ENCODE peak calls at places on chromosomes 5 and 9, in eight cellular contexts. J, I, O, S, Z, V, E and U are unnamed samples.
A peak's percentile ranks its signal among the peaks of the same experiment; 100 is the strongest.

GRCh38 chr5:50853151-50853550 is 186.7 kb downstream of the PARP8 start:
- DNase-seq in Z (no peak), I (no peak), V (no peak), O (no peak), S (no peak), E (peak; percentile 14), J (peak; percentile 16), U (peak; percentile 50)

GRCh38 chr5:53249529-53249928 is 140.0 kb upstream of the MOCS2 start:
- DNase-seq in Z (no peak), J (no peak), S (peak; percentile 98), V (peak; percentile 56), I (no peak), E (no peak), O (no peak), U (no peak)

GRCh38 chr5:177105546-177106476 is 19.1 kb downstream of the FGFR4 start:
- DNase-seq in E (no peak), O (no peak), Z (no peak), V (no peak), J (no peak), I (no peak), S (no peak), U (no peak)

GRCh38 chr5:15254607-15255006 is 245.4 kb upstream of the FBXL7 start:
- DNase-seq in Z (no peak), O (no peak), I (no peak), V (no peak), S (peak; percentile 40), E (no peak), J (no peak), U (no peak)

GRCh38 chr9:93299418-93300174 is 115.7 kb downstream of the WNK2 start:
- DNase-seq in Z (peak; percentile 52), S (no peak), V (no peak), J (no peak), E (no peak), I (no peak), O (no peak), U (no peak)

GRCh38 chr5:15014809-15015208 is 143.2 kb upstream of the ANKH start:
- DNase-seq in J (no peak), E (no peak), I (no peak), V (peak; percentile 29), O (no peak), S (peak; percentile 38), Z (no peak), U (no peak)

GRCh38 chr9:6498982-6499381 is 86.0 kb downstream of the UHRF2 start:
- DNase-seq in J (no peak), E (no peak), O (no peak), V (peak; percentile 39), Z (no peak), I (no peak), S (peak; percentile 85), U (no peak)

GRCh38 chr5:136056336-136056735 is 27.5 kb downstream of the TGFBI start:
- DNase-seq in Z (no peak), S (no peak), V (no peak), J (no peak), E (no peak), O (no peak), I (no peak), U (no peak)

GRCh38 chr9:93290495-93291434 is 106.8 kb downstream of the WNK2 start:
- DNase-seq in E (no peak), V (no peak), Z (no peak), O (no peak), S (no peak), J (no peak), I (no peak), U (no peak)

GRCh38 chr9:127066775-127067111 is 55.7 kb downstream of the ANGPTL2 start:
- DNase-seq in J (no peak), I (no peak), E (no peak), S (peak; percentile 79), V (no peak), O (no peak), Z (no peak), U (no peak)
- TF ChIP-seq CTCF in J (no peak), I (no peak), E (no peak), S (no peak), V (no peak), O (no peak), Z (no peak), U (no peak)

DNA sequence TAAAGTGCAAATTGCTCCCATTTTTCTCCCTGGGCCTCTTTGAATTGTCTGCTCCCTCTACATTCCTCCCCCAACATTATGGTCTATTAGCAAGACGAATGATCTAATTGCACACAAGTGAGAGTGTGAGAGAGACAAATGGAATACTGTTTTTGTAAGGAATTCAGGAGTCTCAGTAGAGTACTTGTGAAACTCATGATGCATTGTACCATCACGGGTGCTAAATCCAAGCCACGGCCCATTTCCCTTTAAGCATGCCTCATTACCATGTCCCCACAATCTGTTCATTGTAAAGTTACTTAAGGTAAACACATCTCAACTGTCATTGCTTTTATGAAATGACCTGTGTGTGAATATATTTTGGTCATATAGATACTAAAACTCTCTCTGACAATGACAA is 62.8 kb downstream of the CD180 start:
- DNase-seq in I (no peak), V (no peak), Z (no peak), J (no peak), S (no peak), O (no peak), E (no peak), U (no peak)
- H3K36me3 ChIP-seq in I (no peaks in the 10 kb centered on the region), V (peaks cover 1% of the 10 kb centered on the region), Z (peaks cover 71% of the 10 kb centered on the region), J (no peaks in the 10 kb centered on the region), S (peaks cover 4% of the 10 kb centered on the region), O (peaks cover 67% of the 10 kb centered on the region), E (peaks cover 87% of the 10 kb centered on the region), U (no peaks in the 10 kb centered on the region)

GRCh38 chr5:134466241-134467069 is 54.8 kb upstream of the CDKN2AIPNL start:
- DNase-seq in J (peak; percentile 94), O (peak; percentile 97), S (peak; percentile 55), V (peak; percentile 66), I (peak; percentile 78), E (peak; percentile 99), Z (peak; percentile 99), U (peak; percentile 46)

GRCh38 chr5:134467231-134467630 is 55.5 kb upstream of the CDKN2AIPNL start:
- DNase-seq in S (no peak), I (no peak), O (no peak), V (no peak), Z (no peak), J (no peak), E (no peak), U (no peak)

GRCh38 chr5:134464988-134465855 is 53.5 kb upstream of the CDKN2AIPNL start:
- DNase-seq in Z (no peak), V (no peak), I (no peak), J (peak; percentile 24), E (peak; percentile 24), S (no peak), O (no peak), U (peak; percentile 23)

GRCh38 chr5:134463991-134464760 is 52.5 kb upstream of the CDKN2AIPNL start:
- DNase-seq in J (no peak), E (no peak), Z (no peak), S (peak; percentile 49), O (no peak), I (no peak), V (no peak), U (no peak)

DNA sequence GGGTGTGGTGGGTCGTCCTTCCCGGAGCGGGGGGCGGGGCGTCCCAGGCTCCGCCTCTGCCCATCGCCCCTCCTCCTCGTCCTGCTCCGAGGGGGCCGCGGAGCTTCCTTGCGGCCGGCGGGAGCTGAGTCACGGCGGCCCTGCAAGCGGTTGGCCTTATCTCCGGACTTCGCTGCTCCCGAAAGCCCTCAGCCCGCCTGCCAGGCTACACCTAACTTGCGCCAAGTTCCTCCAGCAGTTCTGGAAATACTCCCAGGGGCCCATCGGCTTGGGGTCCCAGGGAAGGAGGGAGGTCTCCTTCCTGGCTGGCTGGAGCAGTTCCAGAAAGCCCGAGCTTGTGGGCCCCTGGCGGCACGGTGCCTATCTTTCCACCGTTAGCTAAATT is 54.2 kb upstream of the CDKN2AIPNL start:
- DNase-seq in V (peak; percentile 73), O (peak; percentile 93), E (peak; percentile 92), S (peak; percentile 90), I (peak; percentile 74), Z (peak; percentile 93), J (peak; percentile 87), U (peak; percentile 85)
- TF ChIP-seq CTCF in V (no peak), O (no peak), E (no peak), S (no peak), I (no peak), Z (no peak), J (no peak), U (no peak)

GRCh38 chr5:150372626-150373025 is 15.1 kb downstream of the TCOF1 start:
- DNase-seq in Z (no peak), J (no peak), O (no peak), S (no peak), E (no peak), V (no peak), I (no peak), U (no peak)

GRCh38 chr5:150377964-150378694 is 20.6 kb downstream of the TCOF1 start:
- DNase-seq in O (no peak), Z (no peak), I (no peak), J (no peak), V (peak; percentile 50), E (no peak), S (peak; percentile 99), U (no peak)

GRCh38 chr5:150374651-150375050 is 17.2 kb downstream of the TCOF1 start:
- DNase-seq in J (no peak), S (no peak), E (no peak), I (no peak), O (no peak), V (no peak), Z (no peak), U (no peak)

GRCh38 chr5:150376799-150377771 is 19.6 kb downstream of the TCOF1 start:
- DNase-seq in I (peak; percentile 51), O (no peak), J (no peak), S (peak; percentile 84), Z (no peak), V (no peak), E (no peak), U (no peak)
- H3K36me3 ChIP-seq in I (peaks cover 72% of the 10 kb centered on the region), O (peaks cover 100% of the 10 kb centered on the region), J (peaks cover 12% of the 10 kb centered on the region), S (peaks cover 72% of the 10 kb centered on the region), Z (peaks cover 94% of the 10 kb centered on the region), V (peaks cover 12% of the 10 kb centered on the region), E (peaks cover 100% of the 10 kb centered on the region), U (peaks cover 62% of the 10 kb centered on the region)

DNA sequence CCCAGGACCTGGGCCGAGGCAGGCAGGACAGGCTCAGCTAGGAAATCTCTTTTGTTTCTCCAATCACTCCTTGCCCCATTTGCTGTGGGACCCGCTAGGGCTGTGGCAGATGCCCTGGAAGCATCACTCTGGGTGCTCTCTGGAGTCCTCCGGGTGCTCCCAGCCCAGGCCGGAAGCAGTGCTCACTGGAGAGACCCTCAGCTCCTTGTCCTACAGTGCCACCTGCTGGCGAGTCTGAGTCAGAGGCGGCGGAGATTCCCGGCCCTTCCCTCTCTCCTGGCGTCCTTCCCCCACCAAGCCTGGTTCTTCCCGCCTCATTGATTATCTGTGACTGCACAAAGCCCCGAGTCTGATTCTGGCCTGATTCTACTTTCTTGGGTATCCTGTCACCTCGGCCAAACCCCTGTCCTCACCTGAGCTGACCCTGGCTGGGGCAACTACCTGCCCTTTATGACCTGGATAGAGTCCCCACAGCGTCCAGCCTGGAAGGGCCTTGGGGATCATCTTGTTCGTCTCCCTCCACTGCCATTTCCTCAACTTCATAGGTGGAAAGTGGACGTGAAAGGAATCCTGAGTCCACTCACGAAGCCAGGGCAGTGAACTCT is 7.3 kb upstream of the BARHL1 start:
- DNase-seq in O (peak; percentile 70), I (peak; percentile 58), V (peak; percentile 10), E (peak; percentile 57), Z (no peak), J (peak; percentile 67), S (peak; percentile 67), U (no peak)
- TF ChIP-seq CTCF in O (peak; percentile 53), I (peak; percentile 61), V (peak; percentile 86), E (peak; percentile 83), Z (peak; percentile 88), J (peak; percentile 70), S (peak; percentile 86), U (peak; percentile 76)